ENCODE peak calls at places on chromosomes 7 and 10, in seven cellular contexts. R, X, W, C, Q, A and T are unnamed samples.

GRCh38 chr10:50326757-50327701 is 75.7 kb upstream of the ASAH2 start:
- DNase-seq in A (no peak), X (peak; percentile 32), C (peak; percentile 70), W (no peak), R (no peak), Q (peak; percentile 34), T (peak; percentile 70)

GRCh38 chr10:89207181-89207800 is at the start of gene CH25H:
- DNase-seq in Q (peak; percentile 71), C (no peak), W (peak; percentile 76), A (peak; percentile 81), X (peak; percentile 74), R (peak; percentile 70), T (no peak)

GRCh38 chr7:97865104-97865503 is 7.1 kb downstream of the ASNS start:
- DNase-seq in R (no peak), Q (no peak), X (no peak), W (no peak), A (no peak), C (no peak), T (no peak)

GRCh38 chr7:116683786-116684185 is 11.8 kb downstream of the MET start:
- DNase-seq in R (no peak), Q (no peak), A (no peak), X (no peak), W (no peak), C (no peak), T (no peak)

GRCh38 chr7:42035205-42035604 is 201.8 kb downstream of the GLI3 start:
- DNase-seq in X (no peak), Q (no peak), R (no peak), W (no peak), A (no peak), C (no peak), T (no peak)

GRCh38 chr7:148507741-148508285 is 82.8 kb upstream of the C7orf33 start:
- DNase-seq in Q (no peak), R (no peak), C (no peak), A (no peak), X (no peak), W (no peak), T (no peak)

GRCh38 chr10:62992145-62992721 is 140.9 kb upstream of the NRBF2 start:
- DNase-seq in C (no peak), R (no peak), A (no peak), W (no peak), X (no peak), Q (no peak), T (no peak)

GRCh38 chr10:103818110-103818509 is 37.3 kb downstream of the SH3PXD2A start:
- DNase-seq in A (no peak), Q (no peak), R (no peak), C (no peak), W (no peak), X (no peak), T (no peak)

GRCh38 chr7:36147361-36147760 is 5.7 kb upstream of the EEPD1 start:
- DNase-seq in C (no peak), A (no peak), W (no peak), X (no peak), R (no peak), Q (no peak), T (no peak)

GRCh38 chr10:126092806-126093205 is 196.4 kb downstream of the FANK1 start:
- DNase-seq in A (no peak), W (no peak), C (no peak), X (no peak), Q (no peak), R (no peak), T (no peak)

GRCh38 chr10:15670880-15671279 is 48.8 kb downstream of the ITGA8 start:
- DNase-seq in R (no peak), Q (no peak), W (no peak), X (no peak), C (no peak), A (no peak), T (no peak)

GRCh38 chr7:154484406-154484805 is 432.2 kb downstream of the DPP6 start:
- DNase-seq in R (no peak), X (no peak), Q (no peak), C (no peak), A (peak; percentile 38), W (no peak), T (no peak)

GRCh38 chr10:102776779-102777417 is 33.1 kb downstream of the WBP1L start:
- DNase-seq in W (peak; percentile 85), Q (peak; percentile 84), X (peak; percentile 95), C (peak; percentile 88), A (peak; percentile 85), R (peak; percentile 71), T (peak; percentile 93)

GRCh38 chr10:18238875-18239485 is 98.8 kb downstream of the CACNB2 start:
- DNase-seq in R (no peak), A (peak; percentile 65), X (peak; percentile 30), W (no peak), Q (no peak), C (peak; percentile 37), T (no peak)

GRCh38 chr7:27145884-27146401 is 1.6 kb downstream of the HOXA6 start:
- DNase-seq in Q (no peak), A (no peak), X (no peak), W (no peak), R (peak; percentile 29), C (no peak), T (no peak)

GRCh38 chr7:25314729-25315267 is 86.5 kb upstream of the NPVF start:
- DNase-seq in C (no peak), A (no peak), W (no peak), X (peak; percentile 52), R (peak; percentile 41), Q (no peak), T (no peak)

GRCh38 chr7:132176719-132177118 is 399.6 kb downstream of the PLXNA4 start:
- DNase-seq in A (no peak), C (no peak), W (no peak), Q (no peak), R (no peak), X (no peak), T (no peak)

GRCh38 chr10:71512794-71513379 is 116.2 kb downstream of the CDH23 start:
- DNase-seq in A (no peak), Q (peak; percentile 54), W (no peak), R (no peak), C (no peak), X (no peak), T (no peak)

GRCh38 chr10:48232717-48233447 is 41.6 kb downstream of the FRMPD2 start:
- DNase-seq in W (no peak), C (no peak), X (no peak), Q (no peak), A (no peak), R (no peak), T (no peak)

GRCh38 chr10:28774051-28774995 is 97.0 kb downstream of the BAMBI start:
- DNase-seq in X (peak; percentile 46), Q (no peak), C (no peak), W (no peak), A (peak; percentile 14), R (no peak), T (no peak)

GRCh38 chr7:138932870-138933269 is 48.3 kb downstream of the KIAA1549 start:
- DNase-seq in W (no peak), Q (no peak), C (no peak), A (no peak), X (no peak), R (no peak), T (no peak)

GRCh38 chr10:130744631-130745030 is 566.9 kb downstream of the TCERG1L start:
- DNase-seq in R (no peak), A (peak; percentile 61), C (no peak), W (no peak), Q (no peak), X (no peak), T (no peak)

GRCh38 chr10:21989453-21990154 is 13.9 kb downstream of the DNAJC1 start:
- DNase-seq in W (peak; percentile 62), A (peak; percentile 83), R (peak; percentile 39), C (peak; percentile 47), X (peak; percentile 69), Q (peak; percentile 43), T (peak; percentile 28)
- TF ChIP-seq CTCF in W (no peak), A (peak; percentile 81), R (no peak), C (peak; percentile 41), X (peak; percentile 27), Q (peak; percentile 21), T (peak; percentile 52)

GRCh38 chr7:121450631-121451030 is 54.5 kb upstream of the FAM3C start:
- DNase-seq in W (no peak), Q (no peak), R (no peak), A (no peak), X (no peak), C (no peak), T (no peak)

GRCh38 chr7:121448429-121448828 is 52.3 kb upstream of the FAM3C start:
- DNase-seq in Q (no peak), R (no peak), C (no peak), X (no peak), A (no peak), W (no peak), T (no peak)

GRCh38 chr7:121447939-121448338 is 51.8 kb upstream of the FAM3C start:
- DNase-seq in R (no peak), X (no peak), C (no peak), W (no peak), A (peak; percentile 28), Q (no peak), T (no peak)

GRCh38 chr7:121449735-121450134 is 53.6 kb upstream of the FAM3C start:
- DNase-seq in C (no peak), X (no peak), W (no peak), R (no peak), Q (no peak), A (no peak), T (no peak)

DNA sequence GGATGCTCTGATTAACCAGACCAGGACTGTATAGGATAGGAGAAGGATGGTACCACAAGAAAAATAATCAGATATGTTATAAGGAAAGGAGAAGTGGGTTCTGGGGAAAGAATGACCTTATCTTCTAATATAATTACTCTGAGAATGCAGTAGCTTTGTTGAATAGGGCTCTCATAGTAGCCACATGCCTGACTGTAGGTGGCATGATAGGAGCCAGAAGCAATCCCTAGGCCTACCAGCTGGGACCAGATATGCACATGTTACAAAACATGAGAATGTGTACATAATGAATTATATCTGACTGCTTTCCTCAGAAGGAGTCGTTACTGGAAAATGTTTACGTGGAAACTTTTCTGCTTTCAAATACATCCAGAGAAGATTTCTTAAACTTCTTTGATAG is 53.2 kb upstream of the FAM3C start:
- DNase-seq in X (no peak), C (no peak), W (no peak), Q (no peak), A (no peak), R (no peak), T (no peak)
- TF ChIP-seq CTCF in X (no peak), C (no peak), W (no peak), Q (no peak), A (no peak), R (no peak), T (no peak)

GRCh38 chr10:124532106-124532641 is 70.6 kb downstream of the LHPP start:
- DNase-seq in R (peak; percentile 24), A (peak; percentile 69), X (peak; percentile 71), C (no peak), W (no peak), Q (no peak), T (no peak)
- TF ChIP-seq CTCF in R (peak; percentile 30), A (peak; percentile 64), X (no peak), C (peak; percentile 18), W (no peak), Q (no peak), T (peak; percentile 40)

GRCh38 chr10:27225642-27226257 is 14.8 kb downstream of the ACBD5 start:
- DNase-seq in C (no peak), W (no peak), A (no peak), X (no peak), R (no peak), Q (no peak), T (no peak)
- TF ChIP-seq CTCF in C (no peak), W (no peak), A (no peak), X (no peak), R (no peak), Q (no peak), T (no peak)